ENCODE peak calls at places on chromosomes 4 and X, in seven cellular contexts. H, K, T, O, A, J and E are unnamed samples.

GRCh38 chr4:155906554-155907247 is 3.2 kb downstream of the TDO2 start:
- DNase-seq in H (no peak), K (no peak), T (no peak), O (no peak), A (no peak), J (no peak), E (no peak)

GRCh38 chr4:176753049-176753448 is 39.7 kb downstream of the VEGFC start:
- DNase-seq in H (peak; percentile 7), K (no peak), T (no peak), O (no peak), A (no peak), J (no peak), E (no peak)

GRCh38 chr4:93825551-93826216 is 2.9 kb upstream of the ATOH1 start:
- DNase-seq in H (no peak), K (no peak), T (no peak), O (no peak), A (no peak), J (no peak), E (no peak)

GRCh38 chr4:69066945-69067344 is 29.3 kb upstream of the UGT2B7 start:
- DNase-seq in H (no peak), K (no peak), T (no peak), O (no peak), A (no peak), J (no peak), E (no peak)

GRCh38 chr4:52507774-52508173 is 151.3 kb downstream of the USP46 start:
- DNase-seq in H (no peak), K (no peak), T (no peak), O (no peak), A (no peak), J (no peak), E (no peak)

GRCh38 chr4:56790566-56791175 is 30.8 kb downstream of the SPINK2 start:
- DNase-seq in H (no peak), K (no peak), T (no peak), O (no peak), A (no peak), J (no peak), E (no peak)

GRCh38 chr4:109701566-109702399 is 1.5 kb downstream of the CASP6 start:
- DNase-seq in H (no peak), K (peak; percentile 52), T (peak; percentile 16), O (no peak), A (no peak), J (no peak), E (peak; percentile 25)

GRCh38 chr4:124334119-124334518 is 378.4 kb downstream of the ANKRD50 start:
- DNase-seq in H (peak; percentile 68), K (peak; percentile 45), T (no peak), O (no peak), A (no peak), J (no peak), E (no peak)

GRCh38 chrX:130669233-130669632 is 233.8 kb downstream of the ENOX2 start:
- DNase-seq in H (no peak), K (no peak), T (no peak), O (no peak), A (no peak), J (no peak), E (no peak)

GRCh38 chrX:147894332-147894870 is 17.3 kb upstream of the FMR1 start:
- DNase-seq in H (peak; percentile 9), K (peak; percentile 11), T (no peak), O (no peak), A (no peak), J (no peak), E (no peak)

GRCh38 chrX:86066998-86067397 is 19.6 kb upstream of the CHM start:
- DNase-seq in H (no peak), K (no peak), T (no peak), O (no peak), A (no peak), J (no peak), E (no peak)

GRCh38 chrX:683572-683971 is 53.0 kb downstream of the SHOX start:
- DNase-seq in H (no peak), K (no peak), T (no peak), O (no peak), A (no peak), J (no peak), E (no peak)

GRCh38 chrX:15785176-15785735 is 5.0 kb upstream of the ZRSR2 start:
- DNase-seq in H (no peak), K (no peak), T (no peak), O (no peak), A (no peak), J (no peak), E (no peak)

GRCh38 chr4:108433832-108434231 is 186.5 kb upstream of the RPL34 start:
- DNase-seq in H (no peak), K (no peak), T (no peak), O (no peak), A (peak; percentile 47), J (peak; percentile 27), E (no peak)

GRCh38 chrX:123742440-123742839 is 9.6 kb upstream of the THOC2 start:
- DNase-seq in H (no peak), K (no peak), T (no peak), O (no peak), A (no peak), J (no peak), E (no peak)

GRCh38 chr4:74366367-74366891 is 1.5 kb downstream of the EREG start:
- DNase-seq in H (no peak), K (no peak), T (no peak), O (no peak), A (no peak), J (no peak), E (no peak)

GRCh38 chrX:107537815-107538214 is 88.4 kb downstream of the FRMPD3 start:
- DNase-seq in H (peak; percentile 67), K (peak; percentile 33), T (peak; percentile 12), O (no peak), A (peak; percentile 8), J (peak; percentile 40), E (peak; percentile 7)

GRCh38 chr4:37793562-37793961 is 32.9 kb upstream of the PGM2 start:
- DNase-seq in H (peak; percentile 10), K (no peak), T (no peak), O (no peak), A (no peak), J (no peak), E (no peak)

GRCh38 chr4:16573744-16574143 is 324.7 kb downstream of the LDB2 start:
- DNase-seq in H (no peak), K (no peak), T (no peak), O (no peak), A (no peak), J (no peak), E (no peak)

GRCh38 chr4:100061835-100062234 is 111.8 kb upstream of the H2AZ1 start:
- DNase-seq in H (no peak), K (no peak), T (no peak), O (no peak), A (no peak), J (no peak), E (no peak)

GRCh38 chr4:13907255-13907751 is 279.8 kb upstream of the BOD1L1 start:
- DNase-seq in H (no peak), K (no peak), T (no peak), O (peak; percentile 80), A (no peak), J (no peak), E (no peak)

GRCh38 chr4:102230194-102230593 is 115.1 kb downstream of the SLC39A8 start:
- DNase-seq in H (no peak), K (no peak), T (no peak), O (no peak), A (no peak), J (no peak), E (no peak)

GRCh38 chr4:128832253-128832641 is 22.7 kb downstream of the JADE1 start:
- DNase-seq in H (no peak), K (no peak), T (no peak), O (no peak), A (no peak), J (no peak), E (no peak)

GRCh38 chr4:13089659-13089998 is 394.5 kb downstream of the RAB28 start:
- DNase-seq in H (no peak), K (no peak), T (no peak), O (no peak), A (no peak), J (no peak), E (no peak)

GRCh38 chr4:147633113-147633512 is 15.9 kb downstream of the TMEM184C start:
- DNase-seq in H (no peak), K (no peak), T (no peak), O (no peak), A (no peak), J (no peak), E (no peak)

GRCh38 chr4:94127707-94128328 is 79.8 kb upstream of the SMARCAD1 start:
- DNase-seq in H (peak; percentile 46), K (peak; percentile 36), T (peak; percentile 28), O (no peak), A (no peak), J (no peak), E (peak; percentile 23)

GRCh38 chr4:150970685-150971151 is 44.4 kb downstream of the LRBA start:
- DNase-seq in H (no peak), K (no peak), T (peak; percentile 31), O (no peak), A (no peak), J (no peak), E (peak; percentile 46)

GRCh38 chrX:130103605-130104004 is 6.7 kb downstream of the ELF4 start:
- DNase-seq in H (no peak), K (no peak), T (no peak), O (no peak), A (no peak), J (no peak), E (no peak)

GRCh38 chrX:154739952-154740351 is 10.9 kb downstream of the GAB3 start:
- DNase-seq in H (no peak), K (no peak), T (no peak), O (no peak), A (no peak), J (no peak), E (no peak)

GRCh38 chrX:2846992-2847391 is 18.3 kb downstream of the GYG2 start:
- DNase-seq in H (no peak), K (no peak), T (no peak), O (no peak), A (no peak), J (no peak), E (no peak)

GRCh38 chr4:11271263-11271662 is 157.4 kb downstream of the HS3ST1 start:
- DNase-seq in H (no peak), K (no peak), T (no peak), O (no peak), A (no peak), J (no peak), E (no peak)

GRCh38 chr4:4415806-4416805 is 29.2 kb downstream of the NSG1 start:
- DNase-seq in H (no peak), K (no peak), T (no peak), O (no peak), A (no peak), J (no peak), E (no peak)

GRCh38 chr4:183876268-183876934 is 28.7 kb upstream of the STOX2 start:
- DNase-seq in H (no peak), K (peak; percentile 67), T (no peak), O (peak; percentile 84), A (no peak), J (no peak), E (no peak)

GRCh38 chr4:139950568-139950967 is 203.4 kb downstream of the MAML3 start:
- DNase-seq in H (no peak), K (no peak), T (peak; percentile 56), O (no peak), A (peak; percentile 43), J (peak; percentile 64), E (peak; percentile 57)